ENCODE peak calls at places on chromosomes 13 and 19, in eight cellular contexts. One of them, this sample, is unnamed.

GRCh38 chr13:60398949-60399589 is 2.0 kb downstream of the TDRD3 start:
- DNase-seq in prostate gland: no peak
- DNase-seq in brain microvascular endothelial cell: no peak
- DNase-seq in neural progenitor cell: no peak
- DNase-seq in breast epithelium: no peak
- DNase-seq in AG09319: no peak
- DNase-seq in endothelial cell: no peak
- DNase-seq in AG04450: no peak
- DNase-seq in this sample: no peak

GRCh38 chr13:77800219-77800618 is 102.7 kb downstream of the SLAIN1 start:
- DNase-seq in prostate gland: no peak
- DNase-seq in brain microvascular endothelial cell: no peak
- DNase-seq in neural progenitor cell: no peak
- DNase-seq in breast epithelium: no peak
- DNase-seq in AG09319: peak
- DNase-seq in endothelial cell: no peak
- DNase-seq in AG04450: no peak
- DNase-seq in this sample: no peak

GRCh38 chr13:28185256-28185655 is 46.9 kb downstream of the PAN3 start:
- DNase-seq in prostate gland: no peak
- DNase-seq in brain microvascular endothelial cell: no peak
- DNase-seq in neural progenitor cell: no peak
- DNase-seq in breast epithelium: no peak
- DNase-seq in AG09319: no peak
- DNase-seq in endothelial cell: no peak
- DNase-seq in AG04450: no peak
- DNase-seq in this sample: no peak

GRCh38 chr19:31118292-31118925 is 230.8 kb downstream of the TSHZ3 start:
- DNase-seq in prostate gland: no peak
- DNase-seq in brain microvascular endothelial cell: no peak
- DNase-seq in neural progenitor cell: peak
- DNase-seq in breast epithelium: no peak
- DNase-seq in AG09319: no peak
- DNase-seq in endothelial cell: no peak
- DNase-seq in AG04450: no peak
- DNase-seq in this sample: no peak

GRCh38 chr13:23514076-23514475 is 56.1 kb upstream of the TNFRSF19 start:
- DNase-seq in prostate gland: no peak
- DNase-seq in brain microvascular endothelial cell: no peak
- DNase-seq in neural progenitor cell: no peak
- DNase-seq in breast epithelium: no peak
- DNase-seq in AG09319: no peak
- DNase-seq in endothelial cell: no peak
- DNase-seq in AG04450: no peak
- DNase-seq in this sample: no peak

GRCh38 chr19:6246174-6247006 is 33.4 kb downstream of the MLLT1 start:
- DNase-seq in prostate gland: no peak
- DNase-seq in brain microvascular endothelial cell: no peak
- DNase-seq in neural progenitor cell: no peak
- DNase-seq in breast epithelium: no peak
- DNase-seq in AG09319: no peak
- DNase-seq in endothelial cell: no peak
- DNase-seq in AG04450: no peak
- DNase-seq in this sample: no peak

GRCh38 chr13:40152904-40153303 is 497.4 kb downstream of the COG6 start:
- DNase-seq in prostate gland: no peak
- DNase-seq in brain microvascular endothelial cell: no peak
- DNase-seq in neural progenitor cell: no peak
- DNase-seq in breast epithelium: no peak
- DNase-seq in AG09319: no peak
- DNase-seq in endothelial cell: no peak
- DNase-seq in AG04450: no peak
- DNase-seq in this sample: no peak

GRCh38 chr13:87680298-87680697 is 9.1 kb downstream of the SLITRK5 start:
- DNase-seq in prostate gland: peak
- DNase-seq in brain microvascular endothelial cell: no peak
- DNase-seq in neural progenitor cell: no peak
- DNase-seq in breast epithelium: no peak
- DNase-seq in AG09319: no peak
- DNase-seq in endothelial cell: peak
- DNase-seq in AG04450: no peak
- DNase-seq in this sample: no peak

GRCh38 chr13:36096411-36097184 is 34.6 kb downstream of the DCLK1 start:
- DNase-seq in prostate gland: no peak
- DNase-seq in brain microvascular endothelial cell: no peak
- DNase-seq in neural progenitor cell: no peak
- DNase-seq in breast epithelium: no peak
- DNase-seq in AG09319: no peak
- DNase-seq in endothelial cell: no peak
- DNase-seq in AG04450: no peak
- DNase-seq in this sample: no peak

GRCh38 chr19:7932276-7932929 is 6.5 kb upstream of the CTXN1 start:
- DNase-seq in prostate gland: no peak
- DNase-seq in brain microvascular endothelial cell: no peak
- DNase-seq in neural progenitor cell: no peak
- DNase-seq in breast epithelium: no peak
- DNase-seq in AG09319: no peak
- DNase-seq in endothelial cell: no peak
- DNase-seq in AG04450: no peak
- DNase-seq in this sample: no peak

GRCh38 chr19:4831351-4832340 is at the start of gene TICAM1:
- DNase-seq in prostate gland: peak
- DNase-seq in brain microvascular endothelial cell: peak
- DNase-seq in neural progenitor cell: no peak
- DNase-seq in breast epithelium: peak
- DNase-seq in AG09319: no peak
- DNase-seq in endothelial cell: peak
- DNase-seq in AG04450: no peak
- DNase-seq in this sample: peak

GRCh38 chr19:42178791-42179500 is 38.5 kb downstream of the DEDD2 start:
- DNase-seq in prostate gland: no peak
- DNase-seq in brain microvascular endothelial cell: no peak
- DNase-seq in neural progenitor cell: no peak
- DNase-seq in breast epithelium: no peak
- DNase-seq in AG09319: no peak
- DNase-seq in endothelial cell: peak
- DNase-seq in AG04450: no peak
- DNase-seq in this sample: no peak

GRCh38 chr13:85013006-85013405 is 786.2 kb downstream of the SLITRK6 start:
- DNase-seq in prostate gland: no peak
- DNase-seq in brain microvascular endothelial cell: no peak
- DNase-seq in neural progenitor cell: no peak
- DNase-seq in breast epithelium: no peak
- DNase-seq in AG09319: no peak
- DNase-seq in endothelial cell: no peak
- DNase-seq in AG04450: no peak
- DNase-seq in this sample: no peak

GRCh38 chr13:30133976-30134375 is 173.4 kb downstream of the KATNAL1 start:
- DNase-seq in prostate gland: no peak
- DNase-seq in brain microvascular endothelial cell: no peak
- DNase-seq in neural progenitor cell: no peak
- DNase-seq in breast epithelium: no peak
- DNase-seq in AG09319: no peak
- DNase-seq in endothelial cell: no peak
- DNase-seq in AG04450: no peak
- DNase-seq in this sample: peak

GRCh38 chr13:26561636-26562537 is 4.4 kb downstream of the WASF3 start:
- DNase-seq in prostate gland: no peak
- DNase-seq in brain microvascular endothelial cell: peak
- DNase-seq in neural progenitor cell: peak
- DNase-seq in breast epithelium: no peak
- DNase-seq in AG09319: no peak
- DNase-seq in endothelial cell: no peak
- DNase-seq in AG04450: peak
- DNase-seq in this sample: peak

GRCh38 chr13:25678398-25678797 is 306.6 kb downstream of the ATP8A2 start:
- DNase-seq in prostate gland: peak
- DNase-seq in brain microvascular endothelial cell: no peak
- DNase-seq in neural progenitor cell: no peak
- DNase-seq in breast epithelium: no peak
- DNase-seq in AG09319: no peak
- DNase-seq in endothelial cell: no peak
- DNase-seq in AG04450: no peak
- DNase-seq in this sample: no peak

GRCh38 chr19:13429563-13429962 is 76.7 kb downstream of the CACNA1A start:
- DNase-seq in prostate gland: no peak
- DNase-seq in brain microvascular endothelial cell: no peak
- DNase-seq in neural progenitor cell: no peak
- DNase-seq in breast epithelium: no peak
- DNase-seq in AG09319: no peak
- DNase-seq in endothelial cell: peak
- DNase-seq in AG04450: no peak
- DNase-seq in this sample: no peak

GRCh38 chr19:46296722-46297431 is at the start of gene HIF3A:
- DNase-seq in prostate gland: peak
- DNase-seq in brain microvascular endothelial cell: no peak
- DNase-seq in neural progenitor cell: peak
- DNase-seq in breast epithelium: no peak
- DNase-seq in AG09319: no peak
- DNase-seq in endothelial cell: peak
- DNase-seq in AG04450: no peak
- DNase-seq in this sample: no peak

GRCh38 chr19:46298477-46299003 is 1.7 kb downstream of the HIF3A start:
- DNase-seq in prostate gland: no peak
- DNase-seq in brain microvascular endothelial cell: no peak
- DNase-seq in neural progenitor cell: no peak
- DNase-seq in breast epithelium: no peak
- DNase-seq in AG09319: no peak
- DNase-seq in endothelial cell: no peak
- DNase-seq in AG04450: no peak
- DNase-seq in this sample: no peak

GRCh38 chr19:46299695-46300094 is 2.9 kb downstream of the HIF3A start:
- DNase-seq in prostate gland: no peak
- DNase-seq in brain microvascular endothelial cell: no peak
- DNase-seq in neural progenitor cell: no peak
- DNase-seq in breast epithelium: no peak
- DNase-seq in AG09319: no peak
- DNase-seq in endothelial cell: no peak
- DNase-seq in AG04450: no peak
- DNase-seq in this sample: no peak

GRCh38 chr19:46299004-46299509 is 2.2 kb downstream of the HIF3A start:
- DNase-seq in prostate gland: peak
- DNase-seq in brain microvascular endothelial cell: peak
- DNase-seq in neural progenitor cell: no peak
- DNase-seq in breast epithelium: peak
- DNase-seq in AG09319: peak
- DNase-seq in endothelial cell: no peak
- DNase-seq in AG04450: peak
- DNase-seq in this sample: peak

GRCh38 chr19:46297700-46298476 is 1.0 kb downstream of the HIF3A start:
- DNase-seq in prostate gland: peak
- DNase-seq in brain microvascular endothelial cell: no peak
- DNase-seq in neural progenitor cell: peak
- DNase-seq in breast epithelium: peak
- DNase-seq in AG09319: no peak
- DNase-seq in endothelial cell: no peak
- DNase-seq in AG04450: no peak
- DNase-seq in this sample: no peak
- TF ChIP-seq CTCF in prostate gland: peak
- TF ChIP-seq CTCF in brain microvascular endothelial cell: peak
- TF ChIP-seq CTCF in neural progenitor cell: peak
- TF ChIP-seq CTCF in breast epithelium: no peak
- TF ChIP-seq CTCF in AG09319: no peak
- TF ChIP-seq CTCF in endothelial cell: no peak
- TF ChIP-seq CTCF in AG04450: no peak
- TF ChIP-seq CTCF in this sample: peak

GRCh38 chr13:46905249-46905648 is 8.4 kb upstream of the HTR2A start:
- DNase-seq in prostate gland: no peak
- DNase-seq in brain microvascular endothelial cell: no peak
- DNase-seq in neural progenitor cell: no peak
- DNase-seq in breast epithelium: no peak
- DNase-seq in AG09319: no peak
- DNase-seq in endothelial cell: no peak
- DNase-seq in AG04450: no peak
- DNase-seq in this sample: no peak
- TF ChIP-seq CTCF in prostate gland: no peak
- TF ChIP-seq CTCF in brain microvascular endothelial cell: peak
- TF ChIP-seq CTCF in neural progenitor cell: peak
- TF ChIP-seq CTCF in breast epithelium: no peak
- TF ChIP-seq CTCF in AG09319: peak
- TF ChIP-seq CTCF in endothelial cell: no peak
- TF ChIP-seq CTCF in AG04450: peak
- TF ChIP-seq CTCF in this sample: peak

DNA sequence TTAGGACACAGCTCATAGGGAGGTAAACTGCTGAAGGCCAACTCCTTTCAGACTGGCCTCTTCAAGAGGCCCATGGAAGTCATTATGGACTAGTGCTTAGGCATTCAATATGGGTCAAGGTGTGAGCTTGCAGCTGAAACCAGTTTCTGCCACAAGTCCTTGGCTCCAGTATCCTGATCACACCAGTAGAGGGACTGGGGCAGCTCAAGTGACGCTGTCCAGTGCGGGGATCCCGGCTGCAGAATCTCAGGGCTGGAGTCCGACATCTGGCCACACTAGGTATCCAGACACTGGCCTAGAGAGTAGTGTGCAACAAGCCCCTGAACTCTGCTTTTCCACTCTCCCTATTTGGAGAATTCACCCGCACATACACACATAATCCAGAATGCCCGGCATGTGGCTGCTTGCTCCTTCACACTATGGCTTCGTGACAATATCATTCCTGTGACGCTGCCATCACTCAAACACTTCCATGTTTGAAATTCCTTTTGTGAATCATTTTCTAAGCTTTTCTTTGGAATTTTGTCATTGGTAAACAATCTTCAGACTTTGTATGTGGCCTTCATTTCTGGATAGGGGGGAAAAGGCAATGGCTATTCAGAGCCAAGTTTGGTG is 425.1 kb downstream of the EFNB2 start:
- DNase-seq in prostate gland: no peak
- DNase-seq in brain microvascular endothelial cell: no peak
- DNase-seq in neural progenitor cell: peak
- DNase-seq in breast epithelium: no peak
- DNase-seq in AG09319: no peak
- DNase-seq in endothelial cell: no peak
- DNase-seq in AG04450: no peak
- DNase-seq in this sample: no peak
- TF ChIP-seq CTCF in prostate gland: no peak
- TF ChIP-seq CTCF in brain microvascular endothelial cell: peak
- TF ChIP-seq CTCF in neural progenitor cell: peak
- TF ChIP-seq CTCF in breast epithelium: no peak
- TF ChIP-seq CTCF in AG09319: no peak
- TF ChIP-seq CTCF in endothelial cell: no peak
- TF ChIP-seq CTCF in AG04450: no peak
- TF ChIP-seq CTCF in this sample: peak

GRCh38 chr13:62019858-62020257 is 604.2 kb upstream of the PCDH20 start:
- DNase-seq in prostate gland: no peak
- DNase-seq in brain microvascular endothelial cell: no peak
- DNase-seq in neural progenitor cell: no peak
- DNase-seq in breast epithelium: no peak
- DNase-seq in AG09319: no peak
- DNase-seq in endothelial cell: no peak
- DNase-seq in AG04450: no peak
- DNase-seq in this sample: no peak

DNA sequence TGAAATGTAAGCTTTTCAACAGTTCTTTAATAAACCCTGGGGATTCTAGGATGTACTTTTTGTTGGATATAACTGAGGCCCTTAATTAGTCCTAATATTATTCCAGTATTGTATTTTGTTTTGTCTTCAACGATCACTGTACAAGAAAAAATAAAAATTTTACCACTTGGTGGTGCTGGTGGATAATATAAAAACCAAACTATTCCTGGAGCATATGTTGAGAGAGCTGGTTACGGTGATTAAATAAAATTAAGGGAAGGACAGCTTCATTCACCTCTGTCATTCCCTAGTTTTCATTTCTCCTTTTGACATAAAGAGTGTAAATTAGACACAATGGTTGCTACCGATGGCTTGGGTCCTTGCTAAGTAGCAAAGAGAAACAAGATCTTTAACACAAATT is 598.6 kb upstream of the PCDH20 start:
- DNase-seq in prostate gland: no peak
- DNase-seq in brain microvascular endothelial cell: no peak
- DNase-seq in neural progenitor cell: no peak
- DNase-seq in breast epithelium: no peak
- DNase-seq in AG09319: no peak
- DNase-seq in endothelial cell: no peak
- DNase-seq in AG04450: no peak
- DNase-seq in this sample: no peak
- TF ChIP-seq CTCF in prostate gland: peak
- TF ChIP-seq CTCF in brain microvascular endothelial cell: no peak
- TF ChIP-seq CTCF in neural progenitor cell: peak
- TF ChIP-seq CTCF in breast epithelium: no peak
- TF ChIP-seq CTCF in AG09319: no peak
- TF ChIP-seq CTCF in endothelial cell: no peak
- TF ChIP-seq CTCF in AG04450: no peak
- TF ChIP-seq CTCF in this sample: no peak